ENCODE peak calls at places on chromosomes 12 and 14, in seven cellular contexts. N, A, V, M, K, H and U are unnamed samples.

GRCh38 chr14:77097006-77097688 is 911 bp upstream of the CIPC start:
- DNase-seq in N (no peak), K (no peak), V (no peak), M (peak; percentile 57), H (no peak), A (no peak), U (no peak)

GRCh38 chr12:56029666-56030293 is 8.9 kb downstream of the IKZF4 start:
- DNase-seq in M (peak; percentile 76), A (peak; percentile 43), N (no peak), H (peak; percentile 60), K (peak; percentile 64), V (no peak), U (peak; percentile 57)

GRCh38 chr12:2345902-2346301 is 293.1 kb downstream of the CACNA1C start:
- DNase-seq in H (no peak), V (no peak), N (no peak), A (no peak), K (no peak), M (no peak), U (no peak)

GRCh38 chr12:100823988-100824387 is 29.4 kb downstream of the ANO4 start:
- DNase-seq in M (peak; percentile 65), K (no peak), V (no peak), H (no peak), N (no peak), A (no peak), U (no peak)

GRCh38 chr12:41940571-41940970 is 204.1 kb downstream of the GXYLT1 start:
- DNase-seq in N (no peak), A (no peak), M (no peak), V (no peak), K (no peak), H (no peak), U (no peak)

GRCh38 chr14:102760485-102761193 is 16.6 kb upstream of the TRAF3 start:
- DNase-seq in N (no peak), A (no peak), M (no peak), V (no peak), H (no peak), K (no peak), U (no peak)

GRCh38 chr14:99552572-99553216 is 51.3 kb downstream of the CCDC85C start:
- DNase-seq in K (no peak), H (no peak), M (no peak), V (no peak), N (no peak), A (no peak), U (no peak)

GRCh38 chr14:23045419-23046357 is 3.7 kb downstream of the PSMB11 start:
- DNase-seq in M (no peak), N (no peak), A (no peak), K (no peak), H (no peak), V (no peak), U (no peak)

GRCh38 chr12:132438139-132438700 is 51.7 kb upstream of the FBRSL1 start:
- DNase-seq in N (no peak), M (no peak), K (peak; percentile 54), H (no peak), V (no peak), A (no peak), U (no peak)

GRCh38 chr12:94092516-94093241 is 55.7 kb upstream of the PLXNC1 start:
- DNase-seq in N (no peak), V (no peak), M (peak; percentile 86), H (no peak), K (no peak), A (peak; percentile 57), U (no peak)

GRCh38 chr12:6691473-6691872 is 2.3 kb upstream of the ZNF384 start:
- DNase-seq in A (no peak), N (no peak), H (no peak), V (no peak), K (no peak), M (peak; percentile 16), U (no peak)

GRCh38 chr14:24317141-24317927 is 6.0 kb downstream of the LTB4R start:
- DNase-seq in H (no peak), V (no peak), K (no peak), A (peak; percentile 23), N (no peak), M (no peak), U (no peak)

GRCh38 chr14:93788557-93789365 is 476 bp upstream of the PRIMA1 start:
- DNase-seq in K (no peak), N (peak; percentile 14), H (peak; percentile 75), A (peak; percentile 60), V (no peak), M (no peak), U (no peak)

GRCh38 chr12:120358412-120359158 is 10.4 kb downstream of the MSI1 start:
- DNase-seq in V (no peak), A (no peak), N (no peak), M (no peak), K (no peak), H (no peak), U (no peak)

GRCh38 chr14:75301666-75302325 is 23.2 kb downstream of the FOS start:
- DNase-seq in M (peak; percentile 68), H (no peak), K (no peak), A (no peak), V (no peak), N (no peak), U (no peak)

GRCh38 chr12:25648460-25648859 is 95.4 kb upstream of the LMNTD1 start:
- DNase-seq in H (peak; percentile 62), K (no peak), N (peak; percentile 8), A (peak; percentile 91), M (peak; percentile 24), V (no peak), U (no peak)

GRCh38 chr14:29144598-29144997 is 378.0 kb downstream of the FOXG1 start:
- DNase-seq in A (peak; percentile 20), M (peak; percentile 90), V (no peak), N (no peak), K (no peak), H (no peak), U (no peak)

GRCh38 chr12:6430124-6430989 is 14.4 kb upstream of the CD27 start:
- DNase-seq in V (no peak), M (peak; percentile 99), H (no peak), K (peak; percentile 44), N (no peak), A (peak; percentile 94), U (no peak)

GRCh38 chr12:54404061-54405004 is 14.7 kb downstream of the ITGA5 start:
- DNase-seq in M (peak; percentile 70), N (no peak), V (peak; percentile 38), K (peak; percentile 73), A (no peak), H (peak; percentile 82), U (peak; percentile 70)

GRCh38 chr12:49089831-49090773 is 4.5 kb downstream of the DHH start:
- DNase-seq in M (peak; percentile 50), H (peak; percentile 47), N (no peak), K (peak; percentile 53), V (no peak), A (peak; percentile 59), U (peak; percentile 39)

GRCh38 chr14:69713976-69714716 is 52.8 kb upstream of the SRSF5 start:
- DNase-seq in N (no peak), K (no peak), M (no peak), V (no peak), H (no peak), A (no peak), U (no peak)